ENCODE peak calls at places on chromosomes 6 and 20, in seven cellular contexts. B, Q, G, Y, T, S and O are unnamed samples. For H3K9me3 and H3K4me1, the result is how much of the 10 kb centered on the place peaks cover.

GRCh38 chr6:23306251-23306950 is 737.0 kb downstream of the HDGFL1 start:
- DNase-seq in B (no peak), Q (no peak), G (no peak), Y (no peak), T (no peak), S (no peak), O (no peak)

GRCh38 chr20:50120935-50121693 is 8.2 kb upstream of the UBE2V1 start:
- DNase-seq in B (no peak), Q (no peak), G (peak), Y (peak), T (no peak), S (peak), O (peak)

GRCh38 chr6:93447874-93448273 is 28.5 kb upstream of the EPHA7 start:
- DNase-seq in B (no peak), Q (no peak), G (no peak), Y (no peak), T (no peak), S (no peak), O (no peak)

GRCh38 chr20:50844430-50845100 is 49.7 kb downstream of the BCAS4 start:
- DNase-seq in B (no peak), Q (peak), G (no peak), Y (peak), T (peak), S (peak), O (peak)

GRCh38 chr6:158819213-158819976 is at the start of gene EZR:
- DNase-seq in B (no peak), Q (peak), G (peak), Y (peak), T (no peak), S (peak), O (peak)

GRCh38 chr20:23235173-23236027 is 115.2 kb upstream of the NXT1 start:
- DNase-seq in B (no peak), Q (peak), G (peak), Y (peak), T (no peak), S (peak), O (peak)

GRCh38 chr6:37653933-37654565 is 43.6 kb downstream of the MDGA1 start:
- DNase-seq in B (no peak), Q (peak), G (peak), Y (peak), T (peak), S (peak), O (peak)

GRCh38 chr6:137931849-137932465 is 64.9 kb downstream of the TNFAIP3 start:
- DNase-seq in B (no peak), Q (no peak), G (no peak), Y (no peak), T (no peak), S (no peak), O (no peak)

GRCh38 chr6:168371635-168371988 is 52.0 kb upstream of the DACT2 start:
- DNase-seq in B (no peak), Q (no peak), G (no peak), Y (no peak), T (no peak), S (no peak), O (no peak)
- H3K9me3 ChIP-seq in B (under half), Q (under half), G (under half), Y (under half), T (under half), S (under half), O (under half)

DNA sequence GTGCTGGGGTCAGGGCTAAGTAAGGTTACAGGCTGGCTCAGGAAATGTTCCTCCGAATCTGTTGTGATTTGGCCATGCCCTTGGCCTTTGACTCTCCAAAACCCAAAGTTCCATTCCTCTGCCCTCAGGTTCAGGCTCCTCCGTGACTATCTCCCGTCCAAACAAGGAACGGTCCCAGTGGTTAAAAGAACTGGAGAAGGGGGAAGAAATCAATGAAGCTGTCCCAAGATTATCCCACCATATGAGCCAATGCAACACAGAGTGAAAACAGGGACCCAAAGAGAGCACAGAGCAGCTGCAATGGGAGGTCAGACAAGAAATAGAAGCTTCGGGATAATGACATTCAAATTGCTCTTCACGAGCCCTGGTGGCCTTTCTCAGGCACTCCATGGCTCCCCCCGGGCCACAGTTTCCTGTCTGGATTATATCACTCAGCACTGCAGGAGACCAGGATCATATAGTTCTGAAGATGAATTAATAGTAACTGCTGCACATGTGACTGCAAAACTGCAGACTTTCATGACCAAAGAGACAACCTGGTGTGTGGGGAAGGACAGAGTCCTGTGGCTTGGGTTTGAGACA is 211.3 kb downstream of the ZNF217 start:
- DNase-seq in B (no peak), Q (no peak), G (peak), Y (no peak), T (no peak), S (no peak), O (no peak)
- H3K4me1 ChIP-seq in B (under half), Q (under half), G (under half), Y (under half), T (under half), S (under half), O (under half)

GRCh38 chr20:10876558-10876957 is 202.8 kb upstream of the JAG1 start:
- DNase-seq in B (no peak), Q (no peak), G (no peak), Y (no peak), T (no peak), S (no peak), O (no peak)
- TF ChIP-seq REST in B (no peak), Q (no peak), G (no peak), Y (no peak), T (no peak), S (no peak), O (no peak)

GRCh38 chr6:45272626-45273025 is 55.5 kb upstream of the RUNX2 start:
- DNase-seq in B (no peak), Q (no peak), G (no peak), Y (no peak), T (no peak), S (no peak), O (no peak)

GRCh38 chr6:45275358-45275757 is 52.8 kb upstream of the RUNX2 start:
- DNase-seq in B (no peak), Q (no peak), G (no peak), Y (no peak), T (no peak), S (no peak), O (no peak)

DNA sequence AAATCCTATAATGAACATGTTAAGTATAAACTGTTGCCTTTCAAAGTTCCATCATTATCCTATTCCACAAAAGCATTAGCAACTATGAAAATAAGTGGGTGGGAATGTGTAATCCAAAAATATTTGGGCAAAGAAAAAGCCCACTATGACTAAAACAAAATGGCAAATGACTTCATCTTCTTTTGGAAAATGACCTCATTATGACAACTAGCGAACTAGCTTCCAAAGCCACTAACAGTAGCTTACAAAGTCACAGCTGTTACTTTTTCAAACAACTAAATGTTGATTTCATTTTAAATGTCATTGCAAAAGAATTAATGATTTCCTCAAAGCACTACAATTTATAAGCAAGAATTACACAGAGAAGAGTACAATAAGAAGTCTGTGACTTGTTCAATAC is 49.8 kb upstream of the RUNX2 start:
- DNase-seq in B (no peak), Q (no peak), G (no peak), Y (no peak), T (no peak), S (no peak), O (no peak)
- H3K9me3 ChIP-seq in B (under half), Q (under half), G (under half), Y (under half), T (under half), S (under half), O (under half)

DNA sequence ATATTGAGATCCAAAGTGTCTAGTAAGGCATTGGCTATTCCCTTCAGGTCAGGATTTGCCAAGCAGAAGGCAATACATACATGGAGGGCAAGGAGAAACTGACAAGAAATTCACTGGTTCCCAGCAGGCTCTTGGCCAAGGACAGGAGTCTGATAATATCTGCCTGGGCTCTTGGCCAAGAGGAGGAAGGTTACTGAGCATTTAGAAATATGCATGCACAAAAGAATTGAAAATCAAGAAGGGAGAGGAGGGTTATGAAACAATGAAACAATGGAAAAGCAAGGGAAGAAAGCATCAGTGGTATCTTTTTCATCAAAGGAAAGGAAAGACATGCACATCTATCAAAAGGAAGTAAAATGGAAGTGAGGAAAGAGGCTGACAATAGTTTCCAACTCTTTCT is 42.4 kb downstream of the ARHGAP18 start:
- DNase-seq in B (no peak), Q (peak), G (no peak), Y (no peak), T (no peak), S (no peak), O (no peak)
- H3K4me1 ChIP-seq in B (under half), Q (under half), G (under half), Y (half or more), T (under half), S (half or more), O (half or more)

GRCh38 chr20:58794510-58795180 is 56.1 kb downstream of the GNAS-AS1 start:
- DNase-seq in B (no peak), Q (no peak), G (no peak), Y (no peak), T (no peak), S (no peak), O (no peak)
- TF ChIP-seq REST in B (no peak), Q (no peak), G (no peak), Y (no peak), T (no peak), S (no peak), O (no peak)

DNA sequence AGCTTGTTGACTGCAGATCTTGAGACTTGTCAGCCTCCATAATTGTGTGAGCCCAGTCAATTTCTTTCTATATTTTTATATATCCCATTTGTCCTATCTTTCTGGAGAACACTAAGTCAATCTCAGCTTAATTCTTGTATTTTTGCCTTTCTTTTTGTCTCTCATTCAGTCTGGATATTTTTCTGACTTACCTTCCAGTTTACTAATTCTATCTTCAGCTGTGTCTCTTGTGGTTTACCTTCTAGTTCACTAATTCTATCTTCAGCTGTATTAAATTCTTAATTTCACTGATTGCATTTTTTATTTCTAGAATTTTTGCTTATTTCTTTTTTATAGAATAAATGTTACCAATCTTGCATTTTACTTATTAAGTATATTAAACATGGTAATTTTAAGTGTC is 17.8 kb upstream of the RFX6 start:
- DNase-seq in B (no peak), Q (no peak), G (no peak), Y (no peak), T (no peak), S (no peak), O (no peak)
- H3K9me3 ChIP-seq in B (under half), Q (under half), G (under half), Y (under half), T (under half), S (under half), O (under half)

GRCh38 chr6:42281016-42281533 is 63.4 kb upstream of the MRPS10 start:
- DNase-seq in B (no peak), Q (no peak), G (no peak), Y (no peak), T (no peak), S (no peak), O (no peak)
- H3K4me1 ChIP-seq in B (under half), Q (under half), G (under half), Y (under half), T (under half), S (under half), O (under half)

GRCh38 chr6:141685416-141685815 is 447.3 kb upstream of the GJE1 start:
- DNase-seq in B (no peak), Q (no peak), G (no peak), Y (no peak), T (no peak), S (no peak), O (no peak)
- TF ChIP-seq REST in B (no peak), Q (no peak), G (no peak), Y (no peak), T (no peak), S (no peak), O (no peak)